ENCODE peak calls at places on chromosomes 6 and 20, in ten cellular contexts. N is IMR-90, J is hepatocyte, Q is astrocyte, B is mammary epithelial cell, X is neuronal stem cell, Y is fibroblast of lung, Z is GM23248, S is Karpas-422, K is PC-3. F is an unnamed sample. For H3K4me1 and H3K27me3, the result is how much of the 10 kb centered on the place peaks cover.

GRCh38 chr20:2822073-2822472 is 5.9 kb downstream of the TMEM239 start:
- DNase-seq in Z (peak), Q (peak), X (no peak), B (no peak), K (no peak), Y (no peak), J (no peak), S (no peak), N (peak), F (peak)

GRCh38 chr6:40362859-40363258 is 224.3 kb downstream of the LRFN2 start:
- DNase-seq in J (no peak), K (no peak), S (no peak), Q (no peak), Z (no peak), N (no peak), Y (no peak), B (no peak), X (no peak), F (no peak)

GRCh38 chr6:111477481-111477938 is 5.5 kb downstream of the REV3L start:
- DNase-seq in K (no peak), Y (no peak), Z (peak), B (peak), S (peak), Q (no peak), X (no peak), J (no peak), N (no peak), F (no peak)

GRCh38 chr6:143449731-143450452 is 603 bp downstream of the ADAT2 start:
- DNase-seq in B (no peak), J (peak), S (peak), K (peak), X (peak), Z (peak), Q (peak), N (peak), Y (peak), F (peak)

GRCh38 chr6:48736486-48737206 is 625.6 kb upstream of the PTCHD4 start:
- DNase-seq in Y (peak), J (no peak), N (peak), B (peak), S (no peak), X (no peak), K (peak), Q (peak), Z (peak), F (no peak)

GRCh38 chr6:167140589-167141474 is 16.9 kb downstream of the GPR31 start:
- DNase-seq in J (peak), K (no peak), B (no peak), Y (no peak), Z (no peak), S (no peak), Q (no peak), N (no peak), X (no peak), F (no peak)

GRCh38 chr6:124867126-124867525 is 95.1 kb upstream of the RNF217 start:
- DNase-seq in Q (no peak), N (no peak), S (no peak), J (no peak), Y (no peak), X (no peak), B (no peak), K (no peak), Z (no peak), F (no peak)

GRCh38 chr6:158174514-158174913 is 6.4 kb downstream of the GTF2H5 start:
- DNase-seq in B (peak), Y (peak), X (no peak), Q (peak), Z (peak), K (peak), J (no peak), N (peak), S (no peak), F (no peak)

GRCh38 chr6:145891126-145891525 is 73.0 kb downstream of the SHPRH start:
- DNase-seq in N (peak), S (no peak), Y (peak), K (no peak), J (no peak), B (no peak), Q (peak), Z (peak), X (no peak), F (no peak)

GRCh38 chr20:62951143-62951895 is 1.2 kb upstream of the SLC17A9 start:
- DNase-seq in J (no peak), Y (no peak), B (no peak), X (no peak), Z (no peak), K (no peak), S (no peak), Q (no peak), N (no peak), F (no peak)
- H3K4me1 ChIP-seq in J (under half), Y (under half), B (under half), X (under half), Z (under half), K (under half), S (under half), Q (under half), N (under half), F (under half)

DNA sequence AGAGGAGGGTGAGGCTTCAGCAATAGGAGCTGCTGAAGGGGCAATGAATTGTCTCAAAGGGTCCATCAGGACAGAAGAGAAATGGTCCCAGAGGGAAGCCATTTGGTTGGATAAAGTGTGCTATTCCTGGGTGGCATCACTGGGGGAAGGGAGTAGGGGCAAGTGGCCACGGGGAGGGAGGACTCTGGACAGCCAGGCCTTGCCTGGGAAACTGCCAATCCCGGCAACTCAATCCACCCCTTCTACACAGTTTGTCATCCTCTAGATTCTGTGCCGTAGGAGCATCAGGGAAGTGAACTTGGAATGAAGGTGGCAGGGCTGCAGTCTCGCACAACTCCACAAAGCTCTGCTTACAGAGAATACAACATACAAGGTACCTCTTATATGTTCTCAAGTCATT is 59.5 kb upstream of the RIPOR2 start:
- DNase-seq in J (no peak), N (no peak), B (no peak), X (no peak), K (no peak), Y (no peak), Q (no peak), Z (no peak), S (no peak), F (no peak)
- H3K4me2 ChIP-seq in J (no peak), N (no peak), B (no peak), X (no peak), K (no peak), Y (no peak), Q (no peak), Z (no peak), S (no peak), F (no peak)

GRCh38 chr20:21111416-21111815 is 5.3 kb upstream of the LINC00237 start:
- DNase-seq in Z (no peak), J (no peak), Y (no peak), Q (no peak), B (no peak), N (no peak), K (no peak), X (no peak), S (no peak), F (no peak)
- H3K27me3 ChIP-seq in Z (under half), J (half or more), Y (under half), Q (under half), B (under half), N (under half), K (half or more), X (half or more), S (under half), F (under half)

DNA sequence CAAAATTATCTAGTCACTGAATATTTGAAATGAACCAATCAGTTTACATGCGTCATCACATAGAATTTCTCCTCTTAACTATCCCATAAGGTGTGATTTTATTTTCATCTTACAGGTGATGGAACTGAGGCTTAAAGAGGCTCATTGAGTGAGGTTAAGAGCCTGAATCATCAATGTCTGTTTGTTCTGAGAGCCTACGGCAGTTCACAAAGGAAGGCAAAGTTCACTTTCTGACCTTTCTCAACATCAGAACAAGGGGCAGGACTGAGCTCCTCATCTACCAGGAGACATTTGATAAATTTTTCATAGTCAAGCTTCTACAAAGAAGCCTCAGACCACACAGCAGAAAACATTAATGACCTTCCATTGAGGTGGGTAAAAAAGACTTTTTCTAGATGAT is 54.9 kb upstream of the OLIG3 start:
- DNase-seq in J (no peak), Q (no peak), N (no peak), Z (no peak), S (no peak), X (no peak), B (no peak), Y (no peak), K (no peak), F (no peak)
- H3K4me1 ChIP-seq in J (under half), Q (under half), N (under half), Z (under half), S (under half), X (under half), B (under half), Y (under half), K (under half), F (under half)

GRCh38 chr6:75290136-75290535 is 5.5 kb upstream of the TMEM30A start:
- DNase-seq in N (no peak), B (no peak), K (no peak), S (no peak), Y (no peak), X (no peak), Q (no peak), J (no peak), Z (no peak), F (no peak)

GRCh38 chr6:75291744-75292143 is 7.2 kb upstream of the TMEM30A start:
- DNase-seq in N (no peak), S (no peak), X (no peak), K (no peak), Q (no peak), J (no peak), Z (no peak), Y (no peak), B (no peak), F (no peak)

GRCh38 chr6:75291331-75291730 is 6.7 kb upstream of the TMEM30A start:
- DNase-seq in Z (no peak), Y (no peak), X (no peak), J (no peak), K (no peak), N (no peak), B (no peak), S (no peak), Q (no peak), F (no peak)

GRCh38 chr6:75290558-75290957 is 6.0 kb upstream of the TMEM30A start:
- DNase-seq in Z (peak), Q (no peak), B (no peak), N (no peak), X (no peak), K (no peak), S (no peak), Y (no peak), J (no peak), F (no peak)

GRCh38 chr6:75292522-75292921 is 7.9 kb upstream of the TMEM30A start:
- DNase-seq in J (no peak), X (no peak), Y (no peak), K (no peak), Z (no peak), N (no peak), S (no peak), B (no peak), Q (no peak), F (no peak)
- H3K4me2 ChIP-seq in J (no peak), X (no peak), Y (no peak), K (no peak), Z (no peak), N (no peak), S (no peak), B (no peak), Q (no peak), F (no peak)

DNA sequence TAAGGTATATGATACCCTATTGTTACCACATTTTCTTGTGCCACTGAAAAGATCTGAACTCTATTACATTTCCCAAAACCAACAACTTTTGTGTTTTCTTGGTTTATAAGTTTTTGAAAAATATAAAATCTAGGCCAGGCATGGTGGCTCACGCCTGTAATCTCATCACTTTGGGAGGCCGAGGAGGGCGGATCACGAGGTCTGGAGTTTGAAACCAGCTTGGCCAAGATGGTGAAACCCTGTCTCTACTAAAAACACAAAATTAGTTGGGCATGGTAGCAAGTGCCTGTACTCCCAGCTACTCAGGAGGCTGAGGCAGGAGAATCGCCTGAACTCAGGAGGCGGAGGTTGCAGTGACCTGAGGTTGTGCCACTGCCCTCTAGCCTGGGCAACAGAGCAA is 34.3 kb downstream of the SAMHD1 start:
- DNase-seq in K (no peak), Y (no peak), Z (no peak), N (no peak), Q (no peak), J (no peak), X (no peak), S (no peak), B (no peak), F (no peak)
- H3K27me3 ChIP-seq in K (under half), Y (under half), Z (under half), N (under half), Q (under half), J (under half), X (under half), S (under half), B (under half), F (under half)

DNA sequence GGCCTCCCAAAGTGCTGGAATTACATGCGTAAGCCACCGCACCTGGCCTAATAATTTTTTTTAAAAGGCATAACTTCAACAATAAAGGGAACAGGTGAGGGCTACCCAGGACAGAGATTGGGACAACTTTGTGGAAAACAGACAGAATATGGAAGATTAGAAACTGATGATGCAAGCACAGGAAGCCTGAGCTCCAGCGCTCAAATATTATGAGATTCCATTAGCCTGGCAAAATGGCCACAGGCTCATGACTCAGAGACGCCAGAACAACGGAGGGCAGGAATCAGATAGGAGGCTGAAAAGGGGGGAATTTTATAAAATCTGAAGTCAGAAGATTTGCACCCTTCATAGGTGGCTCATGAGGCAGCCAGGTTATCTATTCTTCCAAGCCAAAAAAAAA is 103.1 kb upstream of the MRPS10 start:
- DNase-seq in Y (peak), J (no peak), X (no peak), K (no peak), N (no peak), Q (peak), Z (no peak), B (no peak), S (no peak), F (no peak)
- H3K4me1 ChIP-seq in Y (under half), J (under half), X (under half), K (half or more), N (under half), Q (under half), Z (under half), B (under half), S (under half), F (under half)

GRCh38 chr6:11598687-11599086 is 61.1 kb downstream of the TMEM170B start:
- DNase-seq in S (no peak), Y (no peak), B (no peak), N (no peak), X (no peak), K (no peak), Z (no peak), J (peak), Q (no peak), F (no peak)
- H3K4me2 ChIP-seq in S (no peak), Y (no peak), B (no peak), N (no peak), X (no peak), K (no peak), Z (no peak), J (peak), Q (no peak), F (no peak)

DNA sequence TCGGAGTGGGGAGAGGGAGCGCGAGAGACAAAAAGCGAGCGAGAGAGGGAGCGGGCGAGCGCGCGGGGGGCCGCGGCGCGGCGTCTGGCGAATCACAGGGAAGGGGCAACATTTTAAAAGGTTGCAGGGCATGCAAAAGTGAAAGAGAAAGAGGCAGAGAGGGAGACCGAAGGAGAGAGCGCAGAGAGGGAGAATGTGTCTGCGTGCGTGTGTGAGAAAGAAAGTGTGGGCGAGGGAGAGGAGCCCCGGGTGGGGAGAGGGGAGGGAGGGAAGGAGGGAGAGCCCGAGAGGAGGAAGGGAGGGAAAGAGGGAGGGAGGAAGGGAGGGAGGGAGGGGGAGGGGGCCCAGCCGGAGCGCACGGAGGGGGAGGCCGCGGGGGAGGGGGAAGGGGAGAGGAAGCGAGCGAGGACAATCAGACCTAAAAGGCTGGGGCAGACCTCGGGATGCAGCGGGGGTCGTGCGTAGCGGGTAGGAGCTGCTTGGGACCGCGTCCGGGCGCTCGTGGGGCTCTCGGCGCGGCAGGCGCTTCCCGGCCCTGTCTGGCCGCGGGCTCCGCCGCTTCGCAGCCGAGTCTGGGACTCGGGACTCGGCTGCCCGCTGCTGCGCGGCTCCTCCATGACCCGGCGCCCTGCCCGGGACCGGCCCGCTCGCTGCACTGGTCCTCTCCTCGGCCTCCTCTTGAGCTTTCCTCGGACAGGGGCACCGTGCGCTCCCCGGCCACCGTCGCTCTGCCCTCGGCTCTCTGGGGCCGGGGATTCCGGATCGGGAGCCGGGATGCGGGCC is 2.5 kb downstream of the TFAP2A start:
- DNase-seq in Q (peak), X (no peak), N (peak), J (peak), Y (peak), K (peak), Z (peak), B (peak), S (no peak), F (no peak)
- H3K27me3 ChIP-seq in Q (half or more), X (half or more), N (half or more), J (half or more), Y (half or more), K (under half), Z (under half), B (under half), S (under half), F (under half)

GRCh38 chr20:50756447-50756846 is 25.1 kb downstream of the PARD6B start:
- DNase-seq in J (no peak), N (no peak), Q (no peak), K (no peak), B (no peak), X (no peak), S (no peak), Z (no peak), Y (no peak), F (no peak)

GRCh38 chr20:50762045-50762422 is 30.7 kb downstream of the PARD6B start:
- DNase-seq in Z (peak), B (no peak), N (peak), J (peak), Q (no peak), K (no peak), X (no peak), Y (no peak), S (no peak), F (no peak)

GRCh38 chr20:50759678-50760077 is 28.3 kb downstream of the PARD6B start:
- DNase-seq in Q (no peak), Z (no peak), X (no peak), S (no peak), B (no peak), J (no peak), K (no peak), Y (no peak), N (no peak), F (no peak)

GRCh38 chr20:50758469-50758868 is 27.1 kb downstream of the PARD6B start:
- DNase-seq in J (no peak), N (peak), Z (peak), K (no peak), Y (no peak), Q (peak), S (no peak), X (no peak), B (peak), F (no peak)

GRCh38 chr20:50758992-50759391 is 27.6 kb downstream of the PARD6B start:
- DNase-seq in Y (no peak), N (no peak), Z (no peak), K (no peak), X (no peak), S (no peak), Q (no peak), J (no peak), B (no peak), F (no peak)
- H3K4me1 ChIP-seq in Y (under half), N (under half), Z (under half), K (under half), X (under half), S (under half), Q (under half), J (under half), B (under half), F (under half)